ENCODE peak calls at places on chromosomes 12 and 14, in ten cellular contexts. P, K, I, R, V, U, C, S, M and E are unnamed samples.

GRCh38 chr12:79844693-79845092 is 90.2 kb downstream of the PPP1R12A start:
- DNase-seq in P (no peak), K (no peak), I (no peak), R (peak; percentile 41), V (no peak), U (peak; percentile 83), C (peak; percentile 49), S (peak; percentile 8), M (peak; percentile 83), E (peak; percentile 79)

GRCh38 chr12:29333178-29333577 is 47.8 kb downstream of the ERGIC2 start:
- DNase-seq in P (no peak), K (peak; percentile 64), I (no peak), R (no peak), V (no peak), U (no peak), C (no peak), S (peak; percentile 55), M (no peak), E (no peak)

GRCh38 chr12:1350055-1350933 is 244.1 kb downstream of the FBXL14 start:
- DNase-seq in P (no peak), K (no peak), I (no peak), R (peak; percentile 72), V (no peak), U (peak; percentile 95), C (peak; percentile 95), S (peak; percentile 71), M (peak; percentile 93), E (peak; percentile 94)

GRCh38 chr14:80275208-80275850 is 64.0 kb upstream of the DIO2 start:
- DNase-seq in P (no peak), K (no peak), I (no peak), R (peak; percentile 45), V (no peak), U (peak; percentile 52), C (peak; percentile 53), S (peak; percentile 17), M (peak; percentile 59), E (peak; percentile 30)

GRCh38 chr12:66066071-66066928 is 64.2 kb downstream of the LLPH start:
- DNase-seq in P (peak; percentile 62), K (peak; percentile 99), I (no peak), R (peak; percentile 64), V (peak; percentile 69), U (peak; percentile 75), C (peak; percentile 89), S (no peak), M (peak; percentile 79), E (peak; percentile 88)

GRCh38 chr12:96237465-96238077 is 43.4 kb downstream of the ELK3 start:
- DNase-seq in P (no peak), K (no peak), I (no peak), R (peak; percentile 90), V (no peak), U (peak; percentile 92), C (peak; percentile 97), S (peak; percentile 91), M (peak; percentile 98), E (peak; percentile 97)

GRCh38 chr12:51905507-51906438 is 1.5 kb upstream of the ACVRL1 start:
- DNase-seq in P (no peak), K (no peak), I (no peak), R (no peak), V (no peak), U (peak; percentile 42), C (peak; percentile 30), S (no peak), M (no peak), E (no peak)

GRCh38 chr12:95336387-95337067 is 118.9 kb downstream of the VEZT start:
- DNase-seq in P (peak; percentile 35), K (no peak), I (peak; percentile 9), R (peak; percentile 92), V (peak; percentile 93), U (peak; percentile 82), C (peak; percentile 94), S (peak; percentile 66), M (peak; percentile 88), E (peak; percentile 93)

GRCh38 chr12:57173089-57173488 is 25.7 kb upstream of the LRP1-AS start:
- DNase-seq in P (peak; percentile 62), K (no peak), I (no peak), R (peak; percentile 42), V (no peak), U (peak; percentile 23), C (no peak), S (no peak), M (no peak), E (peak; percentile 35)

GRCh38 chr14:94394594-94395305 is 6.3 kb upstream of the SERPINA1 start:
- DNase-seq in P (no peak), K (no peak), I (no peak), R (peak; percentile 43), V (no peak), U (peak; percentile 53), C (peak; percentile 65), S (peak; percentile 54), M (peak; percentile 62), E (no peak)

GRCh38 chr12:93198086-93198485 is 179.6 kb upstream of the NUDT4 start:
- DNase-seq in P (no peak), K (no peak), I (no peak), R (peak; percentile 64), V (no peak), U (peak; percentile 94), C (peak; percentile 66), S (no peak), M (peak; percentile 84), E (peak; percentile 71)

GRCh38 chr14:89767861-89768268 is 186.7 kb downstream of the EFCAB11 start:
- DNase-seq in P (peak; percentile 41), K (no peak), I (no peak), R (peak; percentile 64), V (peak; percentile 40), U (peak; percentile 61), C (peak; percentile 83), S (peak; percentile 7), M (peak; percentile 64), E (peak; percentile 65)

GRCh38 chr14:65222434-65222833 is 120.1 kb upstream of the MAX start:
- DNase-seq in P (peak; percentile 60), K (no peak), I (peak; percentile 51), R (peak; percentile 73), V (peak; percentile 15), U (peak; percentile 69), C (peak; percentile 80), S (peak; percentile 35), M (peak; percentile 67), E (peak; percentile 71)

GRCh38 chr14:104549536-104550339 is 29.8 kb upstream of the C14orf180 start:
- DNase-seq in P (no peak), K (no peak), I (no peak), R (no peak), V (no peak), U (no peak), C (no peak), S (no peak), M (no peak), E (no peak)

GRCh38 chr14:31204593-31205534 is 2.7 kb downstream of the HECTD1 start:
- DNase-seq in P (no peak), K (no peak), I (no peak), R (peak; percentile 17), V (no peak), U (no peak), C (no peak), S (no peak), M (no peak), E (no peak)

GRCh38 chr12:262817-263216 is at the start of gene SLC6A13:
- DNase-seq in P (no peak), K (no peak), I (no peak), R (no peak), V (no peak), U (no peak), C (no peak), S (no peak), M (peak; percentile 11), E (peak; percentile 42)

GRCh38 chr12:45774508-45775162 is 45.1 kb downstream of the ARID2 start:
- DNase-seq in P (no peak), K (no peak), I (no peak), R (no peak), V (no peak), U (no peak), C (no peak), S (no peak), M (no peak), E (no peak)

GRCh38 chr14:32933943-32934890 is 4.5 kb upstream of the NPAS3 start:
- DNase-seq in P (peak; percentile 59), K (no peak), I (peak; percentile 75), R (peak; percentile 50), V (peak; percentile 47), U (no peak), C (peak; percentile 35), S (no peak), M (peak; percentile 34), E (peak; percentile 81)

GRCh38 chr12:3116106-3116898 is 39.1 kb downstream of the TSPAN9 start:
- DNase-seq in P (no peak), K (no peak), I (no peak), R (no peak), V (no peak), U (peak; percentile 36), C (peak; percentile 92), S (no peak), M (no peak), E (peak; percentile 40)

GRCh38 chr14:51610766-51611165 is 40.9 kb upstream of the FRMD6 start:
- DNase-seq in P (no peak), K (no peak), I (no peak), R (peak; percentile 38), V (no peak), U (no peak), C (no peak), S (no peak), M (peak; percentile 27), E (peak; percentile 79)

GRCh38 chr12:68846811-68847210 is 38.8 kb downstream of the MDM2 start:
- DNase-seq in P (no peak), K (no peak), I (no peak), R (no peak), V (no peak), U (no peak), C (no peak), S (no peak), M (no peak), E (no peak)

GRCh38 chr14:44778562-44778961 is 183.2 kb downstream of the KLHL28 start:
- DNase-seq in P (no peak), K (no peak), I (no peak), R (no peak), V (no peak), U (peak; percentile 2), C (peak; percentile 21), S (no peak), M (peak; percentile 49), E (peak; percentile 34)

GRCh38 chr12:120234643-120235368 is 30.7 kb downstream of the PXN start:
- DNase-seq in P (peak; percentile 73), K (no peak), I (peak; percentile 51), R (peak; percentile 94), V (peak; percentile 70), U (peak; percentile 99), C (peak; percentile 97), S (peak; percentile 86), M (peak; percentile 95), E (peak; percentile 95)

GRCh38 chr12:108939594-108939993 is 59.7 kb downstream of the DAO start:
- DNase-seq in P (peak; percentile 41), K (no peak), I (no peak), R (no peak), V (no peak), U (peak; percentile 10), C (peak; percentile 63), S (no peak), M (peak; percentile 61), E (peak; percentile 17)

GRCh38 chr14:51750542-51750941 is 98.8 kb downstream of the FRMD6 start:
- DNase-seq in P (no peak), K (no peak), I (no peak), R (no peak), V (peak; percentile 41), U (no peak), C (no peak), S (no peak), M (no peak), E (no peak)

GRCh38 chr12:109264095-109264942 is 44.8 kb downstream of the FOXN4 start:
- DNase-seq in P (peak; percentile 89), K (no peak), I (peak; percentile 11), R (peak; percentile 63), V (peak; percentile 22), U (peak; percentile 64), C (peak; percentile 71), S (no peak), M (peak; percentile 56), E (peak; percentile 56)

GRCh38 chr14:92473261-92473946 is 40.2 kb upstream of the RIN3 start:
- DNase-seq in P (no peak), K (no peak), I (no peak), R (peak; percentile 87), V (no peak), U (peak; percentile 89), C (peak; percentile 74), S (peak; percentile 57), M (peak; percentile 87), E (no peak)

GRCh38 chr12:54588110-54588831 is at the start of gene PPP1R1A:
- DNase-seq in P (peak; percentile 66), K (no peak), I (no peak), R (peak; percentile 22), V (no peak), U (no peak), C (no peak), S (no peak), M (no peak), E (peak; percentile 19)